ENCODE peak calls at places on chromosomes 13 and 19, in six cellular contexts. One of them, this sample, is unnamed.

GRCh38 chr13:70960841-70961443 is 852.7 kb upstream of the KLHL1 start:
- DNase-seq in AG04449: no peak
- DNase-seq in heart left ventricle: no peak
- DNase-seq in psoas muscle: no peak
- DNase-seq in GM12865: peak; percentile 54
- DNase-seq in astrocyte of the cerebellum: peak; percentile 42
- DNase-seq in this sample: no peak

GRCh38 chr19:33815410-33816340 is 19.0 kb downstream of the KCTD15 start:
- DNase-seq in GM12865: no peak
- DNase-seq in psoas muscle: no peak
- DNase-seq in astrocyte of the cerebellum: no peak
- DNase-seq in AG04449: no peak
- DNase-seq in heart left ventricle: no peak
- DNase-seq in this sample: no peak

GRCh38 chr19:30150626-30151025 is 208.6 kb downstream of the URI1 start:
- DNase-seq in GM12865: no peak
- DNase-seq in AG04449: no peak
- DNase-seq in psoas muscle: no peak
- DNase-seq in heart left ventricle: no peak
- DNase-seq in astrocyte of the cerebellum: no peak
- DNase-seq in this sample: no peak

GRCh38 chr13:28067526-28067925 is 32.9 kb downstream of the FLT3 start:
- DNase-seq in heart left ventricle: no peak
- DNase-seq in GM12865: no peak
- DNase-seq in AG04449: no peak
- DNase-seq in astrocyte of the cerebellum: no peak
- DNase-seq in psoas muscle: no peak
- DNase-seq in this sample: no peak

GRCh38 chr13:51801631-51802099 is 2.3 kb downstream of the DHRS12 start:
- DNase-seq in heart left ventricle: peak; percentile 84
- DNase-seq in psoas muscle: peak; percentile 76
- DNase-seq in astrocyte of the cerebellum: no peak
- DNase-seq in AG04449: no peak
- DNase-seq in GM12865: no peak
- DNase-seq in this sample: peak; percentile 79

GRCh38 chr13:34671136-34671535 is 270.9 kb upstream of the NBEA start:
- DNase-seq in astrocyte of the cerebellum: no peak
- DNase-seq in GM12865: no peak
- DNase-seq in heart left ventricle: peak; percentile 45
- DNase-seq in AG04449: no peak
- DNase-seq in psoas muscle: peak; percentile 45
- DNase-seq in this sample: peak; percentile 49

GRCh38 chr13:49113526-49114286 is 106.4 kb upstream of the MLNR start:
- DNase-seq in astrocyte of the cerebellum: peak; percentile 49
- DNase-seq in heart left ventricle: no peak
- DNase-seq in GM12865: no peak
- DNase-seq in psoas muscle: no peak
- DNase-seq in AG04449: no peak
- DNase-seq in this sample: no peak

GRCh38 chr13:42876810-42877550 is 95.6 kb downstream of the FAM216B start:
- DNase-seq in heart left ventricle: no peak
- DNase-seq in GM12865: peak; percentile 13
- DNase-seq in astrocyte of the cerebellum: no peak
- DNase-seq in psoas muscle: no peak
- DNase-seq in AG04449: no peak
- DNase-seq in this sample: no peak

GRCh38 chr19:12792048-12792852 is 964 bp downstream of the JUNB start:
- DNase-seq in psoas muscle: peak; percentile 88
- DNase-seq in astrocyte of the cerebellum: no peak
- DNase-seq in GM12865: peak; percentile 93
- DNase-seq in AG04449: no peak
- DNase-seq in heart left ventricle: peak; percentile 70
- DNase-seq in this sample: peak; percentile 58

GRCh38 chr19:7418575-7418974 is 69.8 kb downstream of the ARHGEF18 start:
- DNase-seq in astrocyte of the cerebellum: no peak
- DNase-seq in AG04449: no peak
- DNase-seq in heart left ventricle: no peak
- DNase-seq in psoas muscle: no peak
- DNase-seq in GM12865: no peak
- DNase-seq in this sample: no peak

GRCh38 chr13:111183087-111183645 is 68.1 kb downstream of the ARHGEF7 start:
- DNase-seq in GM12865: no peak
- DNase-seq in astrocyte of the cerebellum: no peak
- DNase-seq in AG04449: no peak
- DNase-seq in heart left ventricle: no peak
- DNase-seq in psoas muscle: no peak
- DNase-seq in this sample: no peak

GRCh38 chr19:48152552-48152951 is 17.6 kb downstream of the LIG1 start:
- DNase-seq in psoas muscle: peak; percentile 69
- DNase-seq in GM12865: peak; percentile 67
- DNase-seq in astrocyte of the cerebellum: peak; percentile 33
- DNase-seq in AG04449: peak; percentile 29
- DNase-seq in heart left ventricle: peak; percentile 61
- DNase-seq in this sample: no peak

GRCh38 chr13:111258637-111259036 is 61.8 kb upstream of the TEX29 start:
- DNase-seq in AG04449: no peak
- DNase-seq in GM12865: no peak
- DNase-seq in psoas muscle: no peak
- DNase-seq in astrocyte of the cerebellum: no peak
- DNase-seq in heart left ventricle: no peak
- DNase-seq in this sample: no peak

GRCh38 chr19:31448221-31448657 is 99.0 kb upstream of the TSHZ3 start:
- DNase-seq in GM12865: no peak
- DNase-seq in AG04449: peak; percentile 23
- DNase-seq in heart left ventricle: peak; percentile 70
- DNase-seq in psoas muscle: peak; percentile 85
- DNase-seq in astrocyte of the cerebellum: no peak
- DNase-seq in this sample: peak; percentile 22

GRCh38 chr13:108572782-108573211 is 56.6 kb upstream of the MYO16 start:
- DNase-seq in AG04449: no peak
- DNase-seq in psoas muscle: no peak
- DNase-seq in heart left ventricle: no peak
- DNase-seq in astrocyte of the cerebellum: no peak
- DNase-seq in GM12865: no peak
- DNase-seq in this sample: no peak

GRCh38 chr19:38693380-38694223 is 46.2 kb downstream of the ACTN4 start:
- DNase-seq in GM12865: peak; percentile 79
- DNase-seq in heart left ventricle: peak; percentile 68
- DNase-seq in psoas muscle: no peak
- DNase-seq in astrocyte of the cerebellum: peak; percentile 39
- DNase-seq in AG04449: no peak
- DNase-seq in this sample: no peak

GRCh38 chr19:12162882-12163806 is at the start of gene ZNF136:
- DNase-seq in psoas muscle: peak; percentile 96
- DNase-seq in astrocyte of the cerebellum: peak; percentile 87
- DNase-seq in AG04449: peak; percentile 67
- DNase-seq in GM12865: peak; percentile 97
- DNase-seq in heart left ventricle: peak; percentile 96
- DNase-seq in this sample: peak; percentile 83

GRCh38 chr13:27744861-27745260 is 47.4 kb upstream of the GSX1 start:
- DNase-seq in astrocyte of the cerebellum: no peak
- DNase-seq in heart left ventricle: no peak
- DNase-seq in psoas muscle: no peak
- DNase-seq in AG04449: no peak
- DNase-seq in GM12865: no peak
- DNase-seq in this sample: no peak

GRCh38 chr19:55667958-55668357 is 7.1 kb upstream of the EPN1 start:
- DNase-seq in astrocyte of the cerebellum: no peak
- DNase-seq in GM12865: no peak
- DNase-seq in psoas muscle: no peak
- DNase-seq in AG04449: no peak
- DNase-seq in heart left ventricle: no peak
- DNase-seq in this sample: no peak

GRCh38 chr19:6772028-6772865 is at the start of gene VAV1:
- DNase-seq in GM12865: peak; percentile 93
- DNase-seq in AG04449: no peak
- DNase-seq in astrocyte of the cerebellum: no peak
- DNase-seq in heart left ventricle: peak; percentile 68
- DNase-seq in psoas muscle: peak; percentile 72
- DNase-seq in this sample: no peak

GRCh38 chr19:2428027-2428690 is 773 bp upstream of the TIMM13 start:
- DNase-seq in AG04449: no peak
- DNase-seq in astrocyte of the cerebellum: no peak
- DNase-seq in psoas muscle: peak; percentile 73
- DNase-seq in GM12865: no peak
- DNase-seq in heart left ventricle: no peak
- DNase-seq in this sample: no peak

GRCh38 chr19:40619333-40620160 is 18.4 kb downstream of the LTBP4 start:
- DNase-seq in astrocyte of the cerebellum: no peak
- DNase-seq in GM12865: no peak
- DNase-seq in AG04449: no peak
- DNase-seq in psoas muscle: no peak
- DNase-seq in heart left ventricle: peak; percentile 49
- DNase-seq in this sample: no peak

GRCh38 chr13:76677047-76677446 is 209.2 kb downstream of the KCTD12 start:
- DNase-seq in AG04449: no peak
- DNase-seq in astrocyte of the cerebellum: peak; percentile 64
- DNase-seq in heart left ventricle: peak; percentile 72
- DNase-seq in psoas muscle: peak; percentile 64
- DNase-seq in GM12865: no peak
- DNase-seq in this sample: peak; percentile 6

GRCh38 chr13:102699419-102699961 is 4.6 kb upstream of the METTL21C start:
- DNase-seq in astrocyte of the cerebellum: no peak
- DNase-seq in psoas muscle: no peak
- DNase-seq in heart left ventricle: no peak
- DNase-seq in GM12865: no peak
- DNase-seq in AG04449: no peak
- DNase-seq in this sample: no peak

GRCh38 chr13:102697264-102697663 is 2.4 kb upstream of the METTL21C start:
- DNase-seq in psoas muscle: no peak
- DNase-seq in AG04449: no peak
- DNase-seq in GM12865: no peak
- DNase-seq in astrocyte of the cerebellum: no peak
- DNase-seq in heart left ventricle: no peak
- DNase-seq in this sample: no peak

GRCh38 chr13:102697929-102698648 is 3.2 kb upstream of the METTL21C start:
- DNase-seq in heart left ventricle: no peak
- DNase-seq in psoas muscle: no peak
- DNase-seq in astrocyte of the cerebellum: no peak
- DNase-seq in GM12865: no peak
- DNase-seq in AG04449: no peak
- DNase-seq in this sample: no peak

GRCh38 chr13:102700088-102701031 is 5.5 kb upstream of the METTL21C start:
- DNase-seq in AG04449: no peak
- DNase-seq in psoas muscle: peak; percentile 63
- DNase-seq in astrocyte of the cerebellum: no peak
- DNase-seq in GM12865: no peak
- DNase-seq in heart left ventricle: no peak
- DNase-seq in this sample: no peak

DNA sequence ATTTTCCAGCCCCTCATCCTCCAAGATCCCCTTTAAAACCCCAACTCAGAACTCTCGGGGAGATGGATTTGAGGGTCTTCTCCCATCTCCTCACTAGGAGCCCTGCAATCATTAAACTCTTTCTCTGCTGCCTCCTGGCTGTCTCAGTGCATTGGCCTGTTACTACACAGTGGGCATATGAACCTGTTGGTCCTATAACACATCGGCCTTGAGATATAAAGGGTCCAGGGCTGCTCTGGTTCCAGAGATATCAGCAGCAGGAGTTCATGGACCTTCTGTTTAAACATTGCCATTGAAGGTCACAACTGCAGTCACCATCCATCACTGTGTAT is 3.8 kb upstream of the METTL21C start:
- DNase-seq in psoas muscle: no peak
- DNase-seq in heart left ventricle: no peak
- DNase-seq in AG04449: no peak
- DNase-seq in astrocyte of the cerebellum: no peak
- DNase-seq in GM12865: no peak
- DNase-seq in this sample: no peak
- TF ChIP-seq CTCF in psoas muscle: no peak
- TF ChIP-seq CTCF in heart left ventricle: no peak
- TF ChIP-seq CTCF in AG04449: no peak
- TF ChIP-seq CTCF in astrocyte of the cerebellum: no peak
- TF ChIP-seq CTCF in GM12865: no peak
- TF ChIP-seq CTCF in this sample: no peak

GRCh38 chr19:44807652-44808462 is 1.0 kb upstream of the BCAM start:
- DNase-seq in psoas muscle: no peak
- DNase-seq in astrocyte of the cerebellum: no peak
- DNase-seq in GM12865: no peak
- DNase-seq in AG04449: no peak
- DNase-seq in heart left ventricle: peak; percentile 36
- DNase-seq in this sample: peak; percentile 54

GRCh38 chr19:44812142-44812718 is 3.3 kb downstream of the BCAM start:
- DNase-seq in astrocyte of the cerebellum: no peak
- DNase-seq in heart left ventricle: no peak
- DNase-seq in GM12865: no peak
- DNase-seq in AG04449: no peak
- DNase-seq in psoas muscle: no peak
- DNase-seq in this sample: no peak

GRCh38 chr19:44808463-44809371 is at the start of gene BCAM:
- DNase-seq in astrocyte of the cerebellum: no peak
- DNase-seq in GM12865: no peak
- DNase-seq in heart left ventricle: peak; percentile 90
- DNase-seq in AG04449: no peak
- DNase-seq in psoas muscle: peak; percentile 86
- DNase-seq in this sample: no peak

GRCh38 chr19:44810555-44811447 is 1.9 kb downstream of the BCAM start:
- DNase-seq in GM12865: no peak
- DNase-seq in AG04449: no peak
- DNase-seq in heart left ventricle: no peak
- DNase-seq in astrocyte of the cerebellum: no peak
- DNase-seq in psoas muscle: no peak
- DNase-seq in this sample: no peak

GRCh38 chr19:44809856-44810554 is 1.1 kb downstream of the BCAM start:
- DNase-seq in AG04449: no peak
- DNase-seq in GM12865: no peak
- DNase-seq in psoas muscle: no peak
- DNase-seq in astrocyte of the cerebellum: no peak
- DNase-seq in heart left ventricle: no peak
- DNase-seq in this sample: no peak
- H3K4me3 ChIP-seq in AG04449: peak overlapping the region; percentile 3
- H3K4me3 ChIP-seq in GM12865: no peak overlapping the region
- H3K4me3 ChIP-seq in psoas muscle: peak overlapping the region; percentile 78
- H3K4me3 ChIP-seq in astrocyte of the cerebellum: no peak overlapping the region
- H3K4me3 ChIP-seq in heart left ventricle: peak overlapping the region; percentile 65
- H3K4me3 ChIP-seq in this sample: peak overlapping the region; percentile 64

GRCh38 chr19:19110410-19111137 is 27.7 kb downstream of the TMEM161A start:
- DNase-seq in psoas muscle: no peak
- DNase-seq in AG04449: no peak
- DNase-seq in heart left ventricle: no peak
- DNase-seq in astrocyte of the cerebellum: no peak
- DNase-seq in GM12865: peak; percentile 35
- DNase-seq in this sample: no peak
- TF ChIP-seq CTCF in psoas muscle: peak; percentile 21
- TF ChIP-seq CTCF in AG04449: peak; percentile 41
- TF ChIP-seq CTCF in heart left ventricle: peak; percentile 28
- TF ChIP-seq CTCF in astrocyte of the cerebellum: peak; percentile 48
- TF ChIP-seq CTCF in GM12865: peak; percentile 28
- TF ChIP-seq CTCF in this sample: no peak

GRCh38 chr19:4122480-4122879 is 1.4 kb downstream of the MAP2K2 start:
- DNase-seq in heart left ventricle: no peak
- DNase-seq in astrocyte of the cerebellum: no peak
- DNase-seq in psoas muscle: no peak
- DNase-seq in GM12865: no peak
- DNase-seq in AG04449: no peak
- DNase-seq in this sample: no peak
- H3K4me3 ChIP-seq in heart left ventricle: peak overlapping the region; percentile 73
- H3K4me3 ChIP-seq in astrocyte of the cerebellum: peak overlapping the region; percentile 76
- H3K4me3 ChIP-seq in psoas muscle: peak overlapping the region; percentile 67
- H3K4me3 ChIP-seq in GM12865: peak overlapping the region; percentile 89
- H3K4me3 ChIP-seq in AG04449: peak overlapping the region; percentile 88
- H3K4me3 ChIP-seq in this sample: peak overlapping the region; percentile 84